ENCODE peak calls at places on chromosomes 6 and 20, in six cellular contexts. One of them, this sample, is unnamed.

GRCh38 chr6:3751730-3752537 is 421 bp upstream of the PXDC1 start:
- DNase-seq in sigmoid colon: peak
- DNase-seq in spleen: peak
- DNase-seq in Peyer's patch: peak
- DNase-seq in WERI-Rb-1: peak
- DNase-seq in NB4: peak
- DNase-seq in this sample: peak

GRCh38 chr6:125790403-125791150 is at the start of gene NCOA7:
- DNase-seq in sigmoid colon: peak
- DNase-seq in spleen: peak
- DNase-seq in Peyer's patch: peak
- DNase-seq in WERI-Rb-1: peak
- DNase-seq in NB4: peak
- DNase-seq in this sample: peak

GRCh38 chr6:106082735-106083398 is 3.3 kb upstream of the PRDM1 start:
- DNase-seq in sigmoid colon: no peak
- DNase-seq in spleen: no peak
- DNase-seq in Peyer's patch: no peak
- DNase-seq in WERI-Rb-1: no peak
- DNase-seq in NB4: no peak
- DNase-seq in this sample: peak

GRCh38 chr6:133341607-133342158 is 100.5 kb downstream of the EYA4 start:
- DNase-seq in sigmoid colon: no peak
- DNase-seq in spleen: no peak
- DNase-seq in Peyer's patch: no peak
- DNase-seq in WERI-Rb-1: no peak
- DNase-seq in NB4: no peak
- DNase-seq in this sample: peak

GRCh38 chr6:20117474-20117873 is 94.8 kb downstream of the MBOAT1 start:
- DNase-seq in sigmoid colon: no peak
- DNase-seq in spleen: no peak
- DNase-seq in Peyer's patch: no peak
- DNase-seq in WERI-Rb-1: no peak
- DNase-seq in NB4: no peak
- DNase-seq in this sample: no peak

GRCh38 chr6:159172066-159172465 is 2.9 kb downstream of the FNDC1 start:
- DNase-seq in sigmoid colon: no peak
- DNase-seq in spleen: no peak
- DNase-seq in Peyer's patch: no peak
- DNase-seq in WERI-Rb-1: no peak
- DNase-seq in NB4: no peak
- DNase-seq in this sample: peak

GRCh38 chr6:7721654-7722053 is 4.2 kb upstream of the BMP6 start:
- DNase-seq in sigmoid colon: no peak
- DNase-seq in spleen: no peak
- DNase-seq in Peyer's patch: no peak
- DNase-seq in WERI-Rb-1: no peak
- DNase-seq in NB4: peak
- DNase-seq in this sample: peak

GRCh38 chr6:139882234-139882633 is 507.8 kb upstream of the CITED2 start:
- DNase-seq in sigmoid colon: no peak
- DNase-seq in spleen: no peak
- DNase-seq in Peyer's patch: no peak
- DNase-seq in WERI-Rb-1: peak
- DNase-seq in NB4: peak
- DNase-seq in this sample: no peak

GRCh38 chr6:63999613-64000012 is 364.0 kb downstream of the PHF3 start:
- DNase-seq in sigmoid colon: no peak
- DNase-seq in spleen: no peak
- DNase-seq in Peyer's patch: no peak
- DNase-seq in WERI-Rb-1: no peak
- DNase-seq in NB4: no peak
- DNase-seq in this sample: no peak

GRCh38 chr6:24033284-24033683 is 92.7 kb upstream of the NRSN1 start:
- DNase-seq in sigmoid colon: no peak
- DNase-seq in spleen: no peak
- DNase-seq in Peyer's patch: no peak
- DNase-seq in WERI-Rb-1: no peak
- DNase-seq in NB4: no peak
- DNase-seq in this sample: no peak

GRCh38 chr20:17841751-17842191 is 126.8 kb downstream of the SNX5 start:
- DNase-seq in sigmoid colon: peak
- DNase-seq in spleen: no peak
- DNase-seq in Peyer's patch: no peak
- DNase-seq in WERI-Rb-1: no peak
- DNase-seq in NB4: no peak
- DNase-seq in this sample: peak

GRCh38 chr20:49647509-49647908 is 66.2 kb downstream of the B4GALT5 start:
- DNase-seq in sigmoid colon: no peak
- DNase-seq in spleen: no peak
- DNase-seq in Peyer's patch: no peak
- DNase-seq in WERI-Rb-1: no peak
- DNase-seq in NB4: no peak
- DNase-seq in this sample: peak

GRCh38 chr6:157099912-157100593 is 223.3 kb downstream of the TMEM242 start:
- DNase-seq in sigmoid colon: no peak
- DNase-seq in spleen: no peak
- DNase-seq in Peyer's patch: peak
- DNase-seq in WERI-Rb-1: no peak
- DNase-seq in NB4: no peak
- DNase-seq in this sample: no peak

GRCh38 chr6:25606151-25606550 is 45.9 kb upstream of the SCGN start:
- DNase-seq in sigmoid colon: no peak
- DNase-seq in spleen: no peak
- DNase-seq in Peyer's patch: no peak
- DNase-seq in WERI-Rb-1: no peak
- DNase-seq in NB4: no peak
- DNase-seq in this sample: no peak

GRCh38 chr6:130547723-130548122 is 181.9 kb downstream of the TMEM200A start:
- DNase-seq in sigmoid colon: no peak
- DNase-seq in spleen: no peak
- DNase-seq in Peyer's patch: no peak
- DNase-seq in WERI-Rb-1: peak
- DNase-seq in NB4: no peak
- DNase-seq in this sample: no peak

GRCh38 chr6:7401103-7401502 is 11.5 kb downstream of the RIOK1 start:
- DNase-seq in sigmoid colon: no peak
- DNase-seq in spleen: no peak
- DNase-seq in Peyer's patch: no peak
- DNase-seq in WERI-Rb-1: no peak
- DNase-seq in NB4: no peak
- DNase-seq in this sample: no peak

GRCh38 chr6:113776998-113777397 is 80.1 kb upstream of the MARCKS start:
- DNase-seq in sigmoid colon: no peak
- DNase-seq in spleen: no peak
- DNase-seq in Peyer's patch: no peak
- DNase-seq in WERI-Rb-1: no peak
- DNase-seq in NB4: no peak
- DNase-seq in this sample: no peak
- H3K4me3 ChIP-seq in sigmoid colon: no peak
- H3K4me3 ChIP-seq in spleen: no peak
- H3K4me3 ChIP-seq in Peyer's patch: no peak
- H3K4me3 ChIP-seq in WERI-Rb-1: no peak
- H3K4me3 ChIP-seq in NB4: no peak
- H3K4me3 ChIP-seq in this sample: no peak

GRCh38 chr6:73564578-73565345 is 43.9 kb upstream of the EEF1A1 start:
- DNase-seq in sigmoid colon: no peak
- DNase-seq in spleen: no peak
- DNase-seq in Peyer's patch: no peak
- DNase-seq in WERI-Rb-1: no peak
- DNase-seq in NB4: no peak
- DNase-seq in this sample: no peak

GRCh38 chr6:73560853-73561407 is 40.1 kb upstream of the EEF1A1 start:
- DNase-seq in sigmoid colon: no peak
- DNase-seq in spleen: no peak
- DNase-seq in Peyer's patch: no peak
- DNase-seq in WERI-Rb-1: no peak
- DNase-seq in NB4: no peak
- DNase-seq in this sample: no peak

GRCh38 chr6:73556796-73557195 is 36.0 kb upstream of the EEF1A1 start:
- DNase-seq in sigmoid colon: no peak
- DNase-seq in spleen: no peak
- DNase-seq in Peyer's patch: no peak
- DNase-seq in WERI-Rb-1: no peak
- DNase-seq in NB4: no peak
- DNase-seq in this sample: no peak

GRCh38 chr6:73562557-73562956 is 41.7 kb upstream of the EEF1A1 start:
- DNase-seq in sigmoid colon: no peak
- DNase-seq in spleen: no peak
- DNase-seq in Peyer's patch: no peak
- DNase-seq in WERI-Rb-1: no peak
- DNase-seq in NB4: no peak
- DNase-seq in this sample: no peak

GRCh38 chr6:73558624-73559398 is 38.0 kb upstream of the EEF1A1 start:
- DNase-seq in sigmoid colon: no peak
- DNase-seq in spleen: no peak
- DNase-seq in Peyer's patch: no peak
- DNase-seq in WERI-Rb-1: no peak
- DNase-seq in NB4: no peak
- DNase-seq in this sample: no peak
- H3K4me3 ChIP-seq in sigmoid colon: no peak
- H3K4me3 ChIP-seq in spleen: no peak
- H3K4me3 ChIP-seq in Peyer's patch: no peak
- H3K4me3 ChIP-seq in WERI-Rb-1: no peak
- H3K4me3 ChIP-seq in NB4: no peak
- H3K4me3 ChIP-seq in this sample: no peak

DNA sequence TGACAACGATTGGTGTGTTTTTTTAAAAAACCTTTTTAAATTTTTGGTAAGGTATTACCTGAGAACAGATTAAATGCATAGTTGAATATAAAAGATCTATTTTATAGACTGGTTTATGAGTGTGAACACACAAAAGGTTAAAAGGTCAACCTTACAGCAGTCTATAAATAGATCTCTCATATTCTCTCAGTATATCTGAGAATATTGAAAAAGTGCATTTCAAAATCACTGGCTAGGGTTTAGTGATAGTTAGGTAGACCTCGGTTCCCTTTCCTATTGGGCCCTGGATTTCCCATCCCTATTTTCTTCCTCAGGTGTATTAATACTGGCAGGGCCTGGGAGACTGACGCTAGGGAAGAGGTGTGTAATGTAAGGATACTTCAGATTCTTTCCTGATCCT is 723 bp upstream of the ZNF451 start:
- DNase-seq in sigmoid colon: no peak
- DNase-seq in spleen: no peak
- DNase-seq in Peyer's patch: no peak
- DNase-seq in WERI-Rb-1: no peak
- DNase-seq in NB4: no peak
- DNase-seq in this sample: no peak
- H3K4me3 ChIP-seq in sigmoid colon: peak
- H3K4me3 ChIP-seq in spleen: peak
- H3K4me3 ChIP-seq in Peyer's patch: peak
- H3K4me3 ChIP-seq in WERI-Rb-1: peak
- H3K4me3 ChIP-seq in NB4: peak
- H3K4me3 ChIP-seq in this sample: peak

DNA sequence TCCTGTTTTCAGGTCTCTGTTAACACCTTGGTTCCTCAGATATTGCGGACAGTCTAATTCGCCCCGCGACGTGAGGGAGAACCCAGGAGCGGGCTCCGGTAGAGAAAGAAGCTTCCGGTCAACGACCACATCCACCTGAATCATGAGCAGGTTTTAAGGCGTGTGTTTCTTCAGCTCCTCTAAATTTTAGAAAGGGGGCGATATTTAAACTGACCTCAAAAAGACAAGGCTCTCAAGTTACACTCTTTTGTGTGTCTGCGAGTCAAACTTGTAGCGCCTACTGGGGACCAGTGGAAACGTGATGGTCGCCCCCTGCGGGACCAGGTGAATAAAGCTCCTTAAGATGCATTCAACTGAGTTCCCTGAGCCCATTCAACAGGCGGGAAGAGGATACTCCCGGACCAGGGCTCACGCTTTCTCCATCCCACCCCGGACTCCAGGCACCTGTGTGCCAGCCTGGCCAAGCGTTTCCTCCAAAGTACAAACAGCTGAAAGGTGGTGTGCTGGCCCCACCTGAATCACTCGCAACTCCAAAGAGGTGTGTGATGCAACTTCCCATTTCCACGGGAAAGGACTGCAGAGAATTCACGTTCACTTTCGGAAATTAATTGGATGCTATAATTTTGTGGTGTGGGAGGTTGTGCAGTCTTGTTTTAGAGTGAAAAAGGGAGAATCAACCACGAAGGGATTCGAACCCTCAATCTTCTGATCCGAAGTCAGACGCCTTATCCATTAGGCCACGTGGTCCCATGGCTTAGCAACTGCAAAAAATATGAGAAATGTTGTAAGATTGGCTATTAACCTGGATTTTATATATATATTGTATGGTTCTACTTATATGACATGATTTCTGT is 17.0 kb downstream of the GPX5 start:
- DNase-seq in sigmoid colon: no peak
- DNase-seq in spleen: no peak
- DNase-seq in Peyer's patch: no peak
- DNase-seq in WERI-Rb-1: peak
- DNase-seq in NB4: peak
- DNase-seq in this sample: peak
- H3K4me3 ChIP-seq in sigmoid colon: no peak
- H3K4me3 ChIP-seq in spleen: no peak
- H3K4me3 ChIP-seq in Peyer's patch: peak
- H3K4me3 ChIP-seq in WERI-Rb-1: no peak
- H3K4me3 ChIP-seq in NB4: peak
- H3K4me3 ChIP-seq in this sample: no peak

GRCh38 chr6:107736713-107737396 is 87.3 kb downstream of the SCML4 start:
- DNase-seq in sigmoid colon: no peak
- DNase-seq in spleen: no peak
- DNase-seq in Peyer's patch: no peak
- DNase-seq in WERI-Rb-1: no peak
- DNase-seq in NB4: no peak
- DNase-seq in this sample: no peak
- H3K4me3 ChIP-seq in sigmoid colon: no peak
- H3K4me3 ChIP-seq in spleen: no peak
- H3K4me3 ChIP-seq in Peyer's patch: no peak
- H3K4me3 ChIP-seq in WERI-Rb-1: no peak
- H3K4me3 ChIP-seq in NB4: no peak
- H3K4me3 ChIP-seq in this sample: no peak